ENCODE peak calls at places on chromosomes 7 and 10, in ten cellular contexts. S is B cell; N is naive thymus-derived CD8-positive, alpha-beta T cell; M is stimulated activated naive CD8-positive, alpha-beta T cell treated with anti-CD3 and anti-CD28 coated beads, Interleukin-15, amount 100 ng/mL, for 72 hours; D is sciatic nerve; G is left colon; T is heart right ventricle; I is activated CD8-positive, alpha-beta T cell treated with anti-CD3 and anti-CD28 coated beads for 36 hours; X is activated naive CD4-positive, alpha-beta T cell treated with anti-CD3 and anti-CD28 coated beads, Interleukin-2, amount 50 U/mL, for 72 hours; V is left cardiac atrium. B is an unnamed sample.

GRCh38 chr10:34858003-34858402 is 42.9 kb upstream of the PARD3 start:
- ATAC-seq in S (no peak), T (no peak), N (no peak), G (no peak), I (no peak), M (no peak), V (no peak), X (no peak), D (no peak), B (no peak)

GRCh38 chr7:36034020-36034419 is 119.0 kb upstream of the EEPD1 start:
- ATAC-seq in S (no peak), I (no peak), N (no peak), M (no peak), D (no peak), X (no peak), T (no peak), V (no peak), G (no peak), B (no peak)

GRCh38 chr10:36118289-36118688 is 476.2 kb upstream of the FZD8 start:
- ATAC-seq in N (no peak), V (no peak), G (no peak), M (no peak), I (no peak), D (peak), S (no peak), X (no peak), T (no peak), B (no peak)

GRCh38 chr10:122715576-122715975 is 15.9 kb upstream of the C10orf120 start:
- ATAC-seq in T (no peak), G (no peak), D (no peak), S (no peak), V (no peak), N (no peak), X (no peak), M (no peak), I (no peak), B (no peak)

GRCh38 chr7:34075543-34075942 is 170.2 kb downstream of the BMPER start:
- ATAC-seq in G (no peak), N (no peak), X (no peak), M (no peak), T (peak), I (no peak), D (no peak), S (no peak), V (no peak), B (no peak)

GRCh38 chr7:112399501-112399900 is 50.8 kb upstream of the IFRD1 start:
- ATAC-seq in N (no peak), M (no peak), T (no peak), X (no peak), V (no peak), G (no peak), D (no peak), S (no peak), I (no peak), B (no peak)

GRCh38 chr10:8074881-8075280 is 20.4 kb downstream of the GATA3 start:
- ATAC-seq in N (no peak), S (no peak), M (no peak), G (no peak), X (no peak), V (no peak), T (no peak), I (no peak), D (no peak), B (no peak)

GRCh38 chr7:1811850-1812692 is 142.0 kb downstream of the ELFN1 start:
- ATAC-seq in T (peak), N (peak), V (no peak), X (peak), D (no peak), G (peak), I (no peak), M (no peak), S (no peak), B (no peak)